ENCODE peak calls at places on chromosomes 2 and 18, in ten cellular contexts. F, P, W, V, C, T, Q, O, G and Y are unnamed samples.

GRCh38 chr2:133146893-133147292 is 421.4 kb downstream of the NCKAP5 start:
- DNase-seq in W (peak), G (no peak), C (no peak), F (peak), P (no peak), V (no peak), Q (no peak), O (no peak), T (no peak), Y (no peak)

GRCh38 chr2:217996345-217996744 is 6.5 kb downstream of the TNS1 start:
- DNase-seq in P (no peak), W (peak), V (no peak), O (peak), C (no peak), T (peak), G (no peak), F (peak), Q (no peak), Y (no peak)

GRCh38 chr2:237624565-237624964 is 2.8 kb upstream of the LRRFIP1 start:
- DNase-seq in V (no peak), P (no peak), C (no peak), G (no peak), W (no peak), T (no peak), F (no peak), Q (no peak), O (no peak), Y (no peak)

GRCh38 chr2:230643576-230644291 is 68.9 kb upstream of the CAB39 start:
- DNase-seq in Q (peak), G (no peak), F (no peak), W (no peak), V (no peak), C (no peak), T (no peak), O (no peak), P (no peak), Y (no peak)

GRCh38 chr2:200221055-200221692 is 85.3 kb upstream of the SPATS2L start:
- DNase-seq in T (no peak), W (no peak), Q (no peak), O (no peak), F (no peak), P (no peak), V (no peak), G (no peak), C (no peak), Y (no peak)

GRCh38 chr18:40841473-40841872 is 1113.6 kb upstream of the PIK3C3 start:
- DNase-seq in O (peak), V (no peak), P (no peak), T (no peak), F (peak), Q (no peak), C (no peak), W (peak), G (no peak), Y (no peak)

GRCh38 chr2:20599001-20599600 is 51.8 kb downstream of the HS1BP3 start:
- DNase-seq in Q (peak), V (peak), F (no peak), O (no peak), P (no peak), C (no peak), T (no peak), G (peak), W (no peak), Y (no peak)

GRCh38 chr2:119109823-119110222 is 48.7 kb downstream of the C1QL2 start:
- DNase-seq in G (no peak), P (no peak), W (no peak), V (no peak), C (no peak), T (no peak), O (no peak), Q (no peak), F (no peak), Y (no peak)

GRCh38 chr2:182672471-182673165 is 43.4 kb upstream of the DNAJC10 start:
- DNase-seq in V (no peak), P (no peak), O (peak), F (peak), W (peak), C (no peak), T (no peak), Q (no peak), G (no peak), Y (no peak)

GRCh38 chr2:27298391-27299080 is 9.7 kb downstream of the UCN start:
- DNase-seq in C (no peak), V (no peak), Q (no peak), G (no peak), O (no peak), F (no peak), T (no peak), P (no peak), W (no peak), Y (no peak)

GRCh38 chr2:239109041-239109915 is 261.4 kb downstream of the TWIST2 start:
- DNase-seq in W (peak), C (no peak), O (no peak), V (no peak), P (no peak), F (peak), G (no peak), Q (no peak), T (no peak), Y (no peak)

GRCh38 chr2:128388414-128389032 is 69.9 kb upstream of the HS6ST1 start:
- DNase-seq in W (peak), O (no peak), P (no peak), C (no peak), V (no peak), Q (peak), F (no peak), G (peak), T (no peak), Y (no peak)

GRCh38 chr2:199348871-199349270 is 108.9 kb downstream of the SATB2 start:
- DNase-seq in P (no peak), F (no peak), V (no peak), O (no peak), G (no peak), Q (no peak), C (no peak), W (no peak), T (no peak), Y (no peak)

GRCh38 chr2:42569883-42570282 is 1.5 kb downstream of the MTA3 start:
- DNase-seq in Q (no peak), C (no peak), W (peak), T (no peak), G (no peak), V (no peak), O (no peak), F (peak), P (no peak), Y (no peak)

GRCh38 chr2:14081526-14081925 is 551.0 kb upstream of the LRATD1 start:
- DNase-seq in O (peak), W (peak), Q (no peak), T (no peak), P (no peak), G (no peak), V (no peak), C (no peak), F (no peak), Y (no peak)

GRCh38 chr18:76495435-76496199 is 575 bp upstream of the ZNF516 start:
- DNase-seq in P (peak), V (no peak), Q (peak), C (no peak), F (peak), W (peak), G (peak), T (no peak), O (peak), Y (peak)

GRCh38 chr2:192016265-192016664 is 169.4 kb upstream of the CAVIN2 start:
- DNase-seq in V (no peak), F (peak), C (no peak), T (no peak), P (no peak), Q (no peak), O (peak), W (no peak), G (no peak), Y (no peak)

GRCh38 chr2:74138952-74139323 is 8.8 kb downstream of the BOLA3 start:
- DNase-seq in T (no peak), Q (no peak), P (no peak), G (no peak), O (no peak), W (no peak), C (no peak), V (no peak), F (no peak), Y (no peak)

GRCh38 chr18:48542513-48543181 is 3.8 kb downstream of the CTIF start:
- DNase-seq in P (no peak), C (no peak), O (no peak), W (no peak), F (no peak), G (no peak), Q (no peak), V (peak), T (no peak), Y (no peak)

GRCh38 chr2:240624950-240625621 is at the start of gene GPR35:
- DNase-seq in T (no peak), V (no peak), G (peak), P (no peak), C (no peak), O (peak), W (peak), Q (peak), F (peak), Y (no peak)

GRCh38 chr2:233853353-233853752 is 982 bp downstream of the HJURP start:
- DNase-seq in W (no peak), F (no peak), T (no peak), O (no peak), Q (no peak), G (no peak), V (no peak), P (no peak), C (no peak), Y (no peak)

GRCh38 chr2:113277474-113278072 is 1.1 kb downstream of the PAX8 start:
- DNase-seq in C (no peak), P (no peak), G (no peak), V (no peak), O (no peak), F (no peak), W (no peak), T (no peak), Q (no peak), Y (peak)

GRCh38 chr18:56982756-56983155 is 164.1 kb upstream of the BOD1L2 start:
- DNase-seq in Q (no peak), P (no peak), F (no peak), O (no peak), V (no peak), C (no peak), T (no peak), W (no peak), G (no peak), Y (no peak)

GRCh38 chr2:157572725-157573124 is 55.9 kb downstream of the ACVR1C start:
- DNase-seq in O (no peak), P (no peak), F (no peak), W (peak), V (no peak), T (no peak), C (no peak), G (no peak), Q (no peak), Y (no peak)

GRCh38 chr2:9800975-9801723 is 42.1 kb upstream of the TAF1B start:
- DNase-seq in W (peak), O (peak), F (peak), Q (no peak), T (no peak), P (no peak), V (peak), G (no peak), C (no peak), Y (no peak)

GRCh38 chr18:76803814-76804213 is 18.5 kb upstream of the ZNF236 start:
- DNase-seq in W (peak), O (peak), P (peak), V (no peak), G (no peak), C (peak), T (no peak), Q (peak), F (peak), Y (peak)

DNA sequence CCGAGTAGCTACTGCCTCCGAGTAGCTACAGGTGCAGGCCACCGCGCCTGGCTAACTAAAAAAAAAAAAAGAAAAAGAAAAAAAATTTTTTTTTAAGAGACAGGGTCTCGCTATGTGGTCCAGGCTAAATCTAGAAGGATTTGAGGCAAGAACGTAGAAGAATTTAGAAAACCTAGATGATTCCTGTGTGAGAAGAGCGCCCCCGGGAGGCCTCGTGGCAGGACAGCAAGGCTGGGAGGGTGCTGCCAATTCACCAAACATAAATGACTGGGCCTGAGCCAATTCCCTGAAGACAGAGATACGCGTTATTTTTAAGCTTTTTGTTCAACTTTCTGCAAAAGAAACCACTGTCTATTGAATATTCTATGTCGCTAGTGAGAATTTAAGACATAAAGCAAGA is 90.1 kb upstream of the TGFA start:
- DNase-seq in V (no peak), O (no peak), G (no peak), P (no peak), F (no peak), Q (no peak), T (no peak), W (no peak), C (no peak), Y (peak)
- TF ChIP-seq CTCF in V (no peak), O (peak), G (no peak), P (peak), F (peak), Q (no peak), T (no peak), W (peak), C (peak), Y (peak)

DNA sequence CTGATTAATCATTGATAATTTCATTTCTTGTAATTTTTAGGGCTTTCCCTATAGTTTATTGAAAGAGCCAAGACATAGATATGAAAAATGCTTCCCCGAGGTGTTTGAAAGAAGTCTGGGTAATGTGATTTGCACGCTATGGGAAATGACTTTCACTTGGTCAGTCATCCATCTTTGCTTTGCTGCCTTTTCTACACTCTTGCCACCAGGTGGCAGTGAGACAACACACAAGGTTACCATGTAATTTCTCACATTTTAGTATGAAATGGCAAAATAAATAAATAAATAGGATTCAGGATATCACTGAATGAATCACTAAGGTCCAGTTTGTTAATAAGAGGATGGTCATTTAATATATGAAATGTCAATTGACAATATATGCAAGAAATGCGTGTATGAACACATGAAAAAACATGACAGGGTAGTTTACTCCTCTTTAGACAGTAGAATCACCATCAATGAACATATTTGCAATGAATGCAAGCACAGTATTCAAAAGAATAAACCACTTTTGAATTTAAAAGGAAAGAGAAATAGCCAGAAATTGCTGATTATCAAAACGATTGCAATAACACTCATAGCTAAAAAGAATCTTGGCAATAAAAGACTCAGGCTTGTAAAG is 52.2 kb upstream of the KCNH7 start:
- DNase-seq in F (peak), Q (no peak), G (no peak), C (peak), P (no peak), W (peak), O (peak), T (no peak), V (no peak), Y (peak)
- TF ChIP-seq CTCF in F (peak), Q (no peak), G (peak), C (peak), P (peak), W (peak), O (peak), T (peak), V (peak), Y (peak)

GRCh38 chr18:59057493-59057795 is 82.2 kb upstream of the SEC11C start:
- DNase-seq in V (no peak), T (no peak), O (no peak), W (no peak), P (no peak), C (no peak), Q (no peak), G (no peak), F (no peak), Y (no peak)

GRCh38 chr18:59056706-59057492 is 82.8 kb upstream of the SEC11C start:
- DNase-seq in Q (peak), F (peak), V (peak), W (peak), C (peak), G (peak), O (peak), P (peak), T (no peak), Y (peak)

GRCh38 chr18:59052965-59053960 is 86.4 kb upstream of the SEC11C start:
- DNase-seq in W (peak), P (no peak), V (no peak), G (no peak), F (peak), C (no peak), T (no peak), Q (no peak), O (peak), Y (no peak)

GRCh38 chr18:59055345-59056032 is 84.2 kb upstream of the SEC11C start:
- DNase-seq in C (no peak), F (no peak), V (no peak), P (no peak), T (no peak), Q (no peak), G (no peak), W (peak), O (no peak), Y (no peak)

DNA sequence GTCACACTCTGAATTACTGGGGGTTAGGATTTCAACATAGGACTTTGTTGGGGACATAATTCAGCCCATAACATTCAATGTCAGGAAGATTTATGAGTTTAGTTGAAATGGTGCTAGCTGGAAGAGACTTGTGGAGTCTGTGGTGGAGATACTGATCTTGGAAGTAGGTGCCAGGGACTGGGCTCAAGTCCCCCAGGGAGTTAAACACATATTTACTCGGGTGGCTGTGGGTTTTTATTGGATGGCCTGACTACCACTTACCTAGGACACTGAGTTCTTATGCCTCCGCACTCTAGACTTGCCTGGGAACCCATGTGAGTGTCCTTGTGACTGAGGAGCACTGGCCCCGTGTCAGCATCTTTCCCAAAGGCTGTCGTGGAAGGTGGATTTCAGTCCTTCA is 84.8 kb upstream of the SEC11C start:
- DNase-seq in P (no peak), C (no peak), O (peak), V (peak), F (peak), W (no peak), Q (peak), G (no peak), T (peak), Y (no peak)
- TF ChIP-seq CTCF in P (no peak), C (no peak), O (no peak), V (no peak), F (no peak), W (no peak), Q (no peak), G (no peak), T (no peak), Y (no peak)

DNA sequence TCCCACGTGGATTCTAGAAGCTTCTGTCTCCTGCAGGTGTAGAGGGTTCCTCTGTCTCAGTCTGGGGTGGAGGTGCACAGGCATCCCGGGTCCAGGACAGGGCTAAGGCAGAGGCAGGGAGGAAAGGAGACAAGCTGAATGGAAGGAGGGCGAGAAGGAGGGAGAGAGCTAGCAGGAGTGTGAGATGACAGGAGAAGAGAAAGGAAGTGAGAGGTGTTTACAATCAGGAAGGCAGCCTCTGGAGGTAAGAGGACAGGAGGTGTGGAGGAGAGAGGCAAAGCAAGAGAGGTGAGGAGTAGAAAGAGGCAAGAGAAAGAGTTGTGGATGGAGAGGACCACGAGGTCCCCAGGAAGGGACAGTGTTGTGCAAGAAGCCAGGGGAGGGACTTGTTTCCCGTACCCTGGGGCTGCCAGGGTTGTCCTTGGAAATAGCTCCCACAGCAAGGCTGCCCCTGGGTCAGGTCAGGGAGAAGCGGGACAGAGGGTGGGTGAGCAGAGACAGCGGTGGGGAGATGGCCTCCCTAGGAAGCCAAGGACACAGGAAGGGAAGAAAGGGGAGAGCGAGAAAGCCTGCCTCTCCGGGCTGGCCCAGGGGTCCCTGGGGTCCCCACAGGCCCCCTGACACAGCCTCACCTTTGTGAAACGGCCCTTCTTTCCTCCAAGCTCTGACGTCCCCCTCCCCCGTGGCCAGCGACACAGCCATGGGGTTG is 136.9 kb downstream of the CYP26B1 start:
- DNase-seq in P (no peak), C (no peak), W (no peak), G (no peak), Q (no peak), V (no peak), T (no peak), O (no peak), F (no peak), Y (no peak)
- TF ChIP-seq CTCF in P (no peak), C (no peak), W (no peak), G (no peak), Q (no peak), V (no peak), T (no peak), O (no peak), F (no peak), Y (no peak)

DNA sequence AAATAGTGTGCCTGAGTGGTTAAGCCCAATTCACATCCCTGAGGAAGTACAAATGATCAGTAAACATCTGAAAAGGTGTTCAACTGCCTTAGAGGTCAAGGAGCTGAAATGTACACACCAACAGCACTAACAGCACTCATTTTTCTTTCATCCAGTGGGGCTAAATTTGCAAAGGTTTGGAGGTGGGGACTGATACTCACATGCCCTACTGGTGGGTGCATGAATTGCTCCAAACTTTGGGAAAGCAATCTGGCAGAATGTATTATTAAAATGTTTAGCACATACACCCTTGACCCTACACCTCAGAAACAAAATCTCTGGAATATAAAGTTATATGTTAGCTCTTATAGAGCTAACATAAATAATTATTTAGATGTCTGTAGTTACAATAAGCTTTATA is 19.0 kb upstream of the FAM178B start:
- DNase-seq in T (no peak), F (no peak), Q (no peak), V (no peak), W (peak), C (no peak), G (no peak), P (no peak), O (no peak), Y (no peak)
- TF ChIP-seq CTCF in T (no peak), F (peak), Q (no peak), V (no peak), W (peak), C (peak), G (peak), P (peak), O (peak), Y (peak)

GRCh38 chr2:109712126-109712455 is 82.0 kb upstream of the RGPD5 start:
- DNase-seq in Q (peak), O (no peak), W (no peak), F (no peak), P (no peak), C (no peak), T (no peak), G (no peak), V (no peak), Y (no peak)
- TF ChIP-seq CTCF in Q (no peak), O (no peak), W (no peak), F (no peak), P (no peak), C (no peak), T (no peak), G (no peak), V (no peak), Y (no peak)

GRCh38 chr2:62457555-62457954 is 48.4 kb downstream of the TMEM17 start:
- DNase-seq in G (no peak), F (no peak), Q (no peak), T (no peak), C (no peak), W (no peak), V (no peak), O (no peak), P (no peak), Y (no peak)

GRCh38 chr2:62458206-62459035 is 47.6 kb downstream of the TMEM17 start:
- DNase-seq in F (peak), C (no peak), W (no peak), Q (no peak), V (no peak), G (no peak), T (no peak), P (no peak), O (no peak), Y (no peak)

GRCh38 chr2:62459106-62459505 is 46.9 kb downstream of the TMEM17 start:
- DNase-seq in G (no peak), V (no peak), W (no peak), F (no peak), P (no peak), T (no peak), O (no peak), C (no peak), Q (no peak), Y (no peak)

GRCh38 chr2:62455957-62456692 is 49.9 kb downstream of the TMEM17 start:
- DNase-seq in F (peak), W (no peak), Q (no peak), G (no peak), V (no peak), P (no peak), O (no peak), C (no peak), T (no peak), Y (no peak)

GRCh38 chr2:62456721-62457539 is 49.1 kb downstream of the TMEM17 start:
- DNase-seq in T (peak), Q (peak), P (peak), V (no peak), W (peak), C (peak), G (peak), F (peak), O (peak), Y (peak)
- TF ChIP-seq CTCF in T (peak), Q (peak), P (peak), V (peak), W (peak), C (peak), G (peak), F (peak), O (peak), Y (peak)